ENCODE peak calls at places on chromosomes 1 and 21, in five cellular contexts. D, I, A, R and U are unnamed samples.

GRCh38 chr1:185244015-185244747 is 72.9 kb downstream of the IVNS1ABP start:
- DNase-seq in D (no peak), I (no peak), A (no peak), R (no peak), U (no peak)

GRCh38 chr1:14910947-14911721 is 242.4 kb upstream of the TMEM51 start:
- DNase-seq in D (no peak), R (no peak), A (no peak), I (no peak), U (no peak)

GRCh38 chr1:46613661-46614603 is 2.7 kb downstream of the MOB3C start:
- DNase-seq in D (no peak), A (no peak), R (peak), I (no peak), U (no peak)

GRCh38 chr21:43362306-43362927 is 64.5 kb downstream of the SIK1 start:
- DNase-seq in I (peak), D (no peak), A (no peak), R (no peak), U (no peak)

GRCh38 chr1:190904091-190904695 is 426.5 kb upstream of the BRINP3 start:
- DNase-seq in D (no peak), A (no peak), R (no peak), I (no peak), U (no peak)

GRCh38 chr1:26541816-26542711 is 12.5 kb downstream of the RPS6KA1 start:
- DNase-seq in D (peak), A (peak), R (peak), I (peak), U (peak)

GRCh38 chr21:44897326-44898010 is 23.2 kb downstream of the ITGB2 start:
- DNase-seq in I (no peak), A (no peak), R (no peak), D (peak), U (peak)

GRCh38 chr1:5896706-5897105 is 95.5 kb downstream of the NPHP4 start:
- DNase-seq in D (no peak), I (no peak), A (no peak), R (no peak), U (no peak)

GRCh38 chr1:25610822-25611630 is 5.6 kb upstream of the MAN1C1 start:
- DNase-seq in D (no peak), R (no peak), A (no peak), I (peak), U (no peak)

GRCh38 chr1:10663668-10664035 is 132.8 kb downstream of the CASZ1 start:
- DNase-seq in R (no peak), I (peak), A (no peak), D (no peak), U (peak)

GRCh38 chr1:91404151-91405012 is at the start of gene HFM1:
- DNase-seq in D (peak), R (no peak), I (peak), A (peak), U (peak)

GRCh38 chr1:159942700-159943640 is 2.4 kb downstream of the IGSF9 start:
- DNase-seq in D (no peak), A (no peak), I (no peak), R (no peak), U (no peak)

GRCh38 chr1:248686815-248687214 is 15.8 kb downstream of the OR14I1 start:
- DNase-seq in A (no peak), I (peak), R (peak), D (no peak), U (peak)

GRCh38 chr1:78072216-78072615 is 26.4 kb downstream of the GIPC2 start:
- DNase-seq in A (no peak), R (no peak), I (no peak), D (no peak), U (no peak)

GRCh38 chr1:243253211-243253926 is 1.7 kb downstream of the CEP170 start:
- DNase-seq in A (peak), D (no peak), I (no peak), R (no peak), U (no peak)

GRCh38 chr1:211705439-211706205 is 30.2 kb upstream of the NEK2 start:
- DNase-seq in A (no peak), R (no peak), I (no peak), D (no peak), U (no peak)

GRCh38 chr1:113146242-113147072 is 73.5 kb downstream of the LRIG2 start:
- DNase-seq in D (peak), I (peak), R (no peak), A (peak), U (no peak)

GRCh38 chr1:159014851-159015250 is 5.1 kb downstream of the IFI16 start:
- DNase-seq in R (no peak), D (no peak), A (no peak), I (no peak), U (no peak)

GRCh38 chr1:40769815-40770214 is 13.8 kb upstream of the KCNQ4 start:
- DNase-seq in A (no peak), D (no peak), I (no peak), R (no peak), U (no peak)

GRCh38 chr1:210416049-210416448 is 87.3 kb downstream of the HHAT start:
- DNase-seq in A (no peak), R (no peak), I (no peak), D (no peak), U (no peak)

GRCh38 chr1:10540277-10541005 is 65.7 kb downstream of the PEX14 start:
- DNase-seq in D (no peak), A (no peak), R (no peak), I (peak), U (no peak)

GRCh38 chr1:234780531-234781162 is 170.7 kb upstream of the IRF2BP2 start:
- DNase-seq in I (no peak), A (no peak), D (peak), R (no peak), U (peak)

GRCh38 chr1:19425643-19426245 is 59.6 kb downstream of the CAPZB start:
- DNase-seq in I (no peak), D (no peak), R (no peak), A (peak), U (no peak)

GRCh38 chr1:151832318-151832984 is 849 bp upstream of the RORC start:
- DNase-seq in D (no peak), I (peak), R (no peak), A (peak), U (no peak)

GRCh38 chr1:111656093-111657017 is 36.8 kb downstream of the RAP1A start:
- DNase-seq in D (peak), R (no peak), I (peak), A (peak), U (peak)

GRCh38 chr1:182391028-182391361 is 595 bp downstream of the GLUL start:
- DNase-seq in R (no peak), I (no peak), A (no peak), D (no peak), U (no peak)

GRCh38 chr1:24955161-24955560 is 25.1 kb upstream of the RUNX3 start:
- DNase-seq in I (no peak), A (no peak), D (no peak), R (no peak), U (no peak)

GRCh38 chr1:45340816-45341215 is 576 bp upstream of the MUTYH start:
- DNase-seq in D (peak), R (no peak), I (peak), A (peak), U (no peak)

GRCh38 chr1:165369255-165369848 is 12.8 kb upstream of the LMX1A start:
- DNase-seq in R (no peak), I (peak), A (peak), D (peak), U (peak)

GRCh38 chr1:236471653-236472052 is 52.1 kb upstream of the LGALS8 start:
- DNase-seq in D (no peak), I (no peak), A (no peak), R (no peak), U (peak)

GRCh38 chr1:29383972-29384371 is 147.7 kb downstream of the PTPRU start:
- DNase-seq in I (no peak), A (no peak), R (no peak), D (no peak), U (no peak)

GRCh38 chr1:156537027-156537426 is 35.3 kb downstream of the IQGAP3 start:
- DNase-seq in R (no peak), A (no peak), D (no peak), I (no peak), U (no peak)

GRCh38 chr21:37863842-37864241 is 52.4 kb downstream of the KCNJ6 start:
- DNase-seq in I (no peak), R (no peak), A (no peak), D (no peak), U (no peak)

GRCh38 chr1:179091691-179092165 is 9.9 kb downstream of the TOR3A start:
- DNase-seq in I (no peak), A (peak), R (no peak), D (no peak), U (no peak)

GRCh38 chr1:199742547-199742946 is 285.0 kb upstream of the NR5A2 start:
- DNase-seq in D (no peak), A (no peak), I (no peak), R (no peak), U (no peak)

GRCh38 chr1:19124273-19124672 is 85.8 kb downstream of the UBR4 start:
- DNase-seq in A (no peak), R (no peak), I (no peak), D (no peak), U (no peak)

GRCh38 chr1:163263818-163264217 is 57.9 kb upstream of the NUF2 start:
- DNase-seq in I (no peak), A (no peak), D (no peak), R (no peak), U (no peak)

DNA sequence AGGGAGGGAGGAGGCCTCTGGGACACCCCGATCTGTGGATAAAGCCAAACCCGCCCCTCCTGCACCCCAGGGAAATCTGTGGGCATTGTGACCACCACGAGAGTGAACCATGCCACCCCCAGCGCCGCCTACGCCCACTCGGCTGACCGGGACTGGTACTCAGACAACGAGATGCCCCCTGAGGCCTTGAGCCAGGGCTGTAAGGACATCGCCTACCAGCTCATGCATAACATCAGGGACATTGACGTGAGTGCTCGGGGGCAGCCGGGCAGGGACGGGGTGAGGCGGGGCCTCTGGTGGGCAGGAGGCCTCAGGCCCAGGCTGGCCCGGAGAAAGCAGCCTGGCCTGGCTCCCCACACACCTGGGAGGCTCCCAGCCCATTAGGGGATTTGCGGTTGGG is 54.7 kb downstream of the ALPL start:
- DNase-seq in R (no peak), I (no peak), D (no peak), A (no peak), U (no peak)
- TF ChIP-seq FOXM1 in R (no peak), I (no peak), D (no peak), A (no peak), U (no peak)

GRCh38 chr1:53684741-53685140 is 54.2 kb downstream of the GLIS1 start:
- DNase-seq in I (no peak), R (no peak), A (no peak), D (no peak), U (no peak)

GRCh38 chr1:53683986-53684740 is 54.8 kb downstream of the GLIS1 start:
- DNase-seq in D (no peak), I (no peak), A (peak), R (no peak), U (no peak)

GRCh38 chr1:53687426-53687825 is 51.5 kb downstream of the GLIS1 start:
- DNase-seq in D (no peak), I (no peak), A (no peak), R (no peak), U (no peak)

GRCh38 chr1:53686371-53687267 is 52.3 kb downstream of the GLIS1 start:
- DNase-seq in D (no peak), A (no peak), R (no peak), I (no peak), U (no peak)

DNA sequence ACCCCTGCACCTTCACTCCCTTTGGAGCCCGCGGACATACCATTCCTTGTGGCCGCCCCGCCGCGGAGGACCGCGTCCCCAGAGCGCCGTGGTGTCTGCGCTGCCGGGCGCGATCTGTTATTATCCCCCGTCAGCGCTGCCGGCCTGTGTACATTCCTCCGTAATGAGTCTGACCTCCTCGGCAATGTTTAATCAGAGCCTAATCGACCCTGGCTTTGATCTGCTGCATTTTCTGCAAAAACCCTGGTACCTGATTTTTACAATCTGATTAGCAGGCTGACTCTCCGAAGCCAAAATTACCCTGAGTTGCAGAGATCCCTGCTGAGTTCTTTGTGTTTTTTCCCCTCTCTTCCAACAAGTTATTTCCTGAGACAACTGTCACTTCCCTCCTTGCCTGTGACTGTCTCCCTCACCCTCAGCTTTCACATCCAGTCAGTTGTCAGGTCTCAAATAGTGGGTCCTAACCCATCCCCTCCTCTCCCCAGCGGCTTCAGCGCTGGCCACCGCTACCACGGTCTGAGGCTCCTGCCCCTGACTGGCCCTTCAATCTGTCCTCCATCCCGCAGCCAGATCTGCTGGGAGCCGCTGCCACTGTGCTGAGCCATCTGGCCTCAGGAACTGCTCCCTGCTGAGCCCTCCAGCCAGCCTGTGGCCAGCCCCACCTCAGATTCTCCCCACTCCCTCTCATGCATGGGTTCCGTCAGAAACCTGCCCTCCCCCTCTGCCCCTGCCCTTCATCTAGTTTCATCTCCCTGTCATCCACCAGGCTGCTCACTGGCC is 53.5 kb downstream of the GLIS1 start:
- DNase-seq in A (peak), I (peak), R (no peak), D (no peak), U (no peak)
- TF ChIP-seq FOXM1 in A (no peak), I (no peak), R (no peak), D (no peak), U (no peak)

GRCh38 chr1:180211156-180211859 is 18.8 kb upstream of the LHX4 start:
- DNase-seq in A (no peak), I (no peak), R (no peak), D (no peak), U (no peak)
- TF ChIP-seq FOXM1 in A (no peak), I (no peak), R (no peak), D (no peak), U (no peak)

GRCh38 chr1:6911974-6912373 is 126.7 kb downstream of the CAMTA1 start:
- DNase-seq in D (no peak), R (no peak), I (no peak), A (no peak), U (no peak)
- TF ChIP-seq FOXM1 in D (no peak), R (no peak), I (no peak), A (no peak), U (no peak)

DNA sequence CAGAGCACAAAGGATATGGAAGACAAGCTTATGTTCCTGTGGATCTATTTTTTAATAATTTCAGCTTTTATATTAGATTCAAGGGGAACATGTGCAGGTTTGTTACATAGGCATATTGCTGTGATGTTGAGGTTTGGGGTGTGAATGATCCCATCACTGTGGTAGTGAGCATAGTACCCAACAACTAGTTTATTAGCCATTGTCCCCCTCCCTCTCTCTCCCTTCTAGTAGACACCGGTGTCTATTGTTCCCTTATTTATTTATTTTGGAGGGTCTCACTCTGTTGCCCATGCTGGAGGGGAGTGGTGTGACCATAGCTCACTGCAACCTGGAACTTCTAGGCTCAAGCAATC is 8.7 kb downstream of the S1PR1 start:
- DNase-seq in D (no peak), R (no peak), I (no peak), A (no peak), U (no peak)
- TF ChIP-seq FOXM1 in D (no peak), R (no peak), I (no peak), A (no peak), U (no peak)